ENCODE peak calls at places on chromosomes 16 and 17, in eight cellular contexts. J is esophagus squamous epithelium, B is tibial nerve, K is colonic mucosa, O is sigmoid colon, H is psoas muscle, P is fibroblast of lung, V is upper lobe of right lung. S is an unnamed sample. For H3K4me1, the result is how much of the 10 kb centered on the place peaks cover.

GRCh38 chr16:85927326-85927725 is 28.4 kb downstream of the IRF8 start:
- DNase-seq in J (no peak), B (no peak), K (no peak), O (no peak), H (no peak), P (no peak), V (no peak), S (no peak)

GRCh38 chr16:58299757-58300349 is 5.0 kb upstream of the PRSS54 start:
- DNase-seq in J (no peak), B (no peak), K (no peak), O (no peak), H (no peak), P (peak), V (no peak), S (no peak)

GRCh38 chr16:48234630-48235029 is 9.5 kb upstream of the LONP2 start:
- DNase-seq in J (no peak), B (no peak), K (no peak), O (no peak), H (no peak), P (no peak), V (no peak), S (no peak)

GRCh38 chr16:89268585-89268984 is 51.1 kb downstream of the ZNF778 start:
- DNase-seq in J (no peak), B (no peak), K (no peak), O (no peak), H (no peak), P (no peak), V (no peak), S (no peak)

GRCh38 chr17:38444151-38444550 is 15.9 kb downstream of the ARHGAP23 start:
- DNase-seq in J (no peak), B (peak), K (peak), O (peak), H (peak), P (peak), V (peak), S (peak)

GRCh38 chr17:64172510-64172909 is 42.6 kb upstream of the ERN1 start:
- DNase-seq in J (no peak), B (no peak), K (no peak), O (no peak), H (no peak), P (no peak), V (no peak), S (no peak)

GRCh38 chr17:72735602-72736001 is 356.9 kb downstream of the SLC39A11 start:
- DNase-seq in J (no peak), B (no peak), K (peak), O (no peak), H (no peak), P (no peak), V (no peak), S (no peak)

GRCh38 chr17:67071595-67071994 is 27.2 kb downstream of the CACNG1 start:
- DNase-seq in J (no peak), B (no peak), K (no peak), O (no peak), H (no peak), P (no peak), V (no peak), S (no peak)

GRCh38 chr17:5533486-5534315 is 47.3 kb downstream of the MIS12 start:
- DNase-seq in J (no peak), B (no peak), K (no peak), O (no peak), H (no peak), P (peak), V (peak), S (no peak)

GRCh38 chr17:49572226-49572625 is 3.4 kb upstream of the NXPH3 start:
- DNase-seq in J (no peak), B (no peak), K (no peak), O (no peak), H (no peak), P (no peak), V (peak), S (no peak)

GRCh38 chr16:55476625-55477533 is 2.1 kb upstream of the MMP2 start:
- DNase-seq in J (no peak), B (no peak), K (no peak), O (peak), H (peak), P (no peak), V (no peak), S (peak)

GRCh38 chr16:75726390-75726789 is at the start of gene CPHXL:
- DNase-seq in J (no peak), B (no peak), K (no peak), O (no peak), H (no peak), P (no peak), V (no peak), S (no peak)

GRCh38 chr16:12829096-12829888 is 25.6 kb upstream of the CPPED1 start:
- DNase-seq in J (no peak), B (no peak), K (no peak), O (no peak), H (no peak), P (no peak), V (no peak), S (no peak)

GRCh38 chr16:12837344-12837743 is 33.7 kb upstream of the CPPED1 start:
- DNase-seq in J (no peak), B (no peak), K (no peak), O (no peak), H (no peak), P (no peak), V (no peak), S (no peak)

GRCh38 chr16:12837756-12838155 is 34.1 kb upstream of the CPPED1 start:
- DNase-seq in J (no peak), B (no peak), K (no peak), O (no peak), H (no peak), P (no peak), V (no peak), S (no peak)

DNA sequence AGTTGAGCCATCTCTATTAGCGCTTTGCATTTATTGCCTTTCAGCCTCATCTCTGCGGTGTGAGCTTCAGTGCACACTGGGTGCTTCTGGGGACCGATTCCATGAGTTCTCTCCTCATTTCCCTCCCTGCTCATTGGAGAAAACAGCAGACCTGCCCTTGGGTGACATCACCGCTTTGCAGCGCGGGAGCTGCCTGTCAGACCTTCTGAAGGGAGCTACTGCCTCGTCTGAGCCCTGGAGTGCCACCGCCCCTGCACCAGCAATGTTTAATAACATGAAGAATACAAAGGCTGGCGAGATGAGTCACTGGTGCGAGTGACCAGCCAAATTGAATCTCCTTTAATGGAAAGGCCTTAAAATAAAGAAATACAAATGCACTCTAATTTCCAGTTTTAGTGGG is 30.3 kb upstream of the CPPED1 start:
- DNase-seq in J (no peak), B (no peak), K (no peak), O (no peak), H (no peak), P (peak), V (no peak), S (no peak)
- H3K4me1 ChIP-seq in J (under half), B (under half), K (under half), O (under half), H (under half), P (under half), V (under half), S (under half)

GRCh38 chr17:56891751-56892150 is 22.1 kb downstream of the TRIM25 start:
- DNase-seq in J (no peak), B (no peak), K (no peak), O (no peak), H (peak), P (no peak), V (peak), S (no peak)
- TF ChIP-seq CTCF in J (peak), B (peak), K (peak), O (no peak), H (peak), P (peak), V (peak), S (peak)

GRCh38 chr16:81492965-81493754 is 48.6 kb downstream of the CMIP start:
- DNase-seq in J (no peak), B (no peak), K (no peak), O (no peak), H (no peak), P (no peak), V (no peak), S (no peak)
- H3K4me1 ChIP-seq in J (half or more), B (under half), K (under half), O (under half), H (under half), P (under half), V (half or more), S (half or more)

GRCh38 chr16:13921328-13921727 is 1.4 kb downstream of the ERCC4 start:
- DNase-seq in J (no peak), B (no peak), K (no peak), O (no peak), H (no peak), P (no peak), V (no peak), S (no peak)

GRCh38 chr16:13919683-13920509 is at the start of gene ERCC4:
- DNase-seq in J (peak), B (peak), K (peak), O (peak), H (peak), P (peak), V (peak), S (peak)

GRCh38 chr16:13926507-13926906 is 6.6 kb downstream of the ERCC4 start:
- DNase-seq in J (no peak), B (no peak), K (no peak), O (no peak), H (no peak), P (no peak), V (no peak), S (no peak)

GRCh38 chr16:13920510-13920818 is 510 bp downstream of the ERCC4 start:
- DNase-seq in J (no peak), B (no peak), K (no peak), O (no peak), H (no peak), P (no peak), V (no peak), S (no peak)

DNA sequence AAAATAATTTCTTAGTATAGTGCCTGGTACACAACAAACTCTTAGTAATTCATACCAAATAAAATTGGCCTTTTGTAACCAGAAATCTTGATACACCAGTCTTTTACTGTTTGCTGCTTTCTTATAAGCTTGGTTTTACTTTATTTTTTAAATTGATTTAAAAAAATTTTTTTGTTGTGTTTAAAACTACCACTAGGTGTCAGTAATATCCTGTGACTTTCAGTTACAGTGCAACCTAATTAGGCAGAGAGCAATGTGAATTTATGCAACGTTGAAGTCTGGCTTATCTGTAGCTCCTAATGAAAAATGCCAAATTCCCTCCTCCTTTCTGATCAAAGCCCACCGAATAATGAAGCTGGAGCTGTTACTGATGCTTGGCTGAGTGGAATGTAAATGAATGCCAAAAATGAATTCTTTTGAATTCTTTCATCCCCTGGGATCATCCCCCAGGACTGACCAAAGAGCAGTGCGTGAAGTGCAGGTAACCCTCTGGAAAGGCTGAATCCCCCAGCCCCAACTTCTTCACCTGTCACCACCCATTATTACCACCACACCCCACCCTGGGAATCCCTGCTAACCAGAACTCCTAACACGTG is 3.8 kb downstream of the ERCC4 start:
- DNase-seq in J (no peak), B (no peak), K (no peak), O (no peak), H (no peak), P (peak), V (no peak), S (no peak)
- TF ChIP-seq CTCF in J (peak), B (peak), K (peak), O (peak), H (peak), P (peak), V (peak), S (peak)

GRCh38 chr17:75559958-75560533 is 27.6 kb upstream of the MYO15B start:
- DNase-seq in J (no peak), B (no peak), K (no peak), O (no peak), H (no peak), P (no peak), V (no peak), S (no peak)
- H3K4me1 ChIP-seq in J (under half), B (under half), K (under half), O (under half), H (under half), P (under half), V (under half), S (under half)

S was measured in right atrium auricular region.